ENCODE peak calls at places on chromosomes 12 and 14, in eight cellular contexts. P, D, W, A, L, B, Q and N are unnamed samples.

GRCh38 chr12:130225347-130225746 is 63.1 kb downstream of the FZD10 start:
- DNase-seq in P (no peak), D (no peak), W (no peak), A (no peak), L (no peak), B (no peak), Q (no peak), N (no peak)

GRCh38 chr12:39272934-39273770 is 169.8 kb downstream of the KIF21A start:
- DNase-seq in P (no peak), D (no peak), W (no peak), A (peak; percentile 24), L (peak; percentile 4), B (no peak), Q (no peak), N (no peak)

GRCh38 chr12:54631988-54632728 is 2.5 kb downstream of the LACRT start:
- DNase-seq in P (no peak), D (no peak), W (no peak), A (no peak), L (no peak), B (no peak), Q (no peak), N (no peak)

GRCh38 chr12:71958056-71958455 is 19.4 kb downstream of the TPH2 start:
- DNase-seq in P (no peak), D (no peak), W (no peak), A (no peak), L (no peak), B (no peak), Q (no peak), N (no peak)

GRCh38 chr14:75886661-75887348 is 95.0 kb downstream of the TGFB3 start:
- DNase-seq in P (no peak), D (no peak), W (no peak), A (no peak), L (no peak), B (no peak), Q (no peak), N (no peak)

GRCh38 chr14:64763801-64764511 is 59.7 kb downstream of the PLEKHG3 start:
- DNase-seq in P (peak; percentile 55), D (no peak), W (peak; percentile 77), A (no peak), L (no peak), B (peak; percentile 68), Q (no peak), N (no peak)

GRCh38 chr14:75835156-75836141 is 146.3 kb downstream of the TGFB3 start:
- DNase-seq in P (no peak), D (no peak), W (no peak), A (no peak), L (no peak), B (no peak), Q (no peak), N (no peak)

GRCh38 chr12:89181271-89181920 is 170.9 kb downstream of the DUSP6 start:
- DNase-seq in P (no peak), D (no peak), W (no peak), A (no peak), L (peak; percentile 12), B (no peak), Q (no peak), N (no peak)

GRCh38 chr14:52692248-52692962 is 3.0 kb downstream of the ERO1A start:
- DNase-seq in P (no peak), D (peak; percentile 25), W (no peak), A (no peak), L (no peak), B (no peak), Q (no peak), N (peak; percentile 35)

GRCh38 chr12:103673891-103674375 is 86.9 kb downstream of the STAB2 start:
- DNase-seq in P (no peak), D (no peak), W (no peak), A (no peak), L (no peak), B (no peak), Q (no peak), N (no peak)

GRCh38 chr12:45336331-45336730 is 120.4 kb downstream of the ANO6 start:
- DNase-seq in P (no peak), D (no peak), W (no peak), A (no peak), L (no peak), B (no peak), Q (no peak), N (no peak)

GRCh38 chr12:6216581-6216980 is 16.4 kb downstream of the CD9 start:
- DNase-seq in P (no peak), D (no peak), W (no peak), A (no peak), L (no peak), B (peak; percentile 5), Q (no peak), N (no peak)

GRCh38 chr12:6218526-6218925 is 18.3 kb downstream of the CD9 start:
- DNase-seq in P (no peak), D (no peak), W (no peak), A (no peak), L (no peak), B (peak; percentile 20), Q (no peak), N (no peak)

GRCh38 chr12:6221146-6221545 is 20.9 kb downstream of the CD9 start:
- DNase-seq in P (peak; percentile 51), D (no peak), W (no peak), A (no peak), L (no peak), B (peak; percentile 65), Q (no peak), N (no peak)

GRCh38 chr12:6222009-6222702 is 22.0 kb downstream of the CD9 start:
- DNase-seq in P (peak; percentile 59), D (no peak), W (no peak), A (peak; percentile 72), L (no peak), B (peak; percentile 33), Q (no peak), N (no peak)

GRCh38 chr12:6219980-6220379 is 19.8 kb downstream of the CD9 start:
- DNase-seq in P (peak; percentile 26), D (no peak), W (no peak), A (no peak), L (no peak), B (peak; percentile 62), Q (no peak), N (no peak)
- H3K27ac ChIP-seq in P (peak overlapping the region; percentile 99), D (no peak overlapping the region), W (peak overlapping the region; percentile 86), A (peak overlapping the region; percentile 98), L (no peak overlapping the region), B (peak overlapping the region; percentile 55), Q (no peak overlapping the region), N (no peak overlapping the region)

GRCh38 chr12:70955415-70955814 is 34.9 kb upstream of the PTPRR start:
- DNase-seq in P (no peak), D (no peak), W (no peak), A (no peak), L (no peak), B (no peak), Q (no peak), N (no peak)
- H3K4me3 ChIP-seq in P (no peak overlapping the region), D (no peak overlapping the region), W (no peak overlapping the region), A (no peak overlapping the region), L (no peak overlapping the region), B (no peak overlapping the region), Q (no peak overlapping the region), N (no peak overlapping the region)

GRCh38 chr14:51308872-51309271 is 68.8 kb downstream of the TMX1 start:
- DNase-seq in P (no peak), D (no peak), W (no peak), A (no peak), L (no peak), B (no peak), Q (no peak), N (no peak)
- H3K4me1 ChIP-seq in P (peaks cover 18% of the 10 kb centered on the region), D (no peaks in the 10 kb centered on the region), W (peaks cover 10% of the 10 kb centered on the region), A (no peaks in the 10 kb centered on the region), L (peaks cover 14% of the 10 kb centered on the region), B (no peaks in the 10 kb centered on the region), Q (no peaks in the 10 kb centered on the region), N (no peaks in the 10 kb centered on the region)

DNA sequence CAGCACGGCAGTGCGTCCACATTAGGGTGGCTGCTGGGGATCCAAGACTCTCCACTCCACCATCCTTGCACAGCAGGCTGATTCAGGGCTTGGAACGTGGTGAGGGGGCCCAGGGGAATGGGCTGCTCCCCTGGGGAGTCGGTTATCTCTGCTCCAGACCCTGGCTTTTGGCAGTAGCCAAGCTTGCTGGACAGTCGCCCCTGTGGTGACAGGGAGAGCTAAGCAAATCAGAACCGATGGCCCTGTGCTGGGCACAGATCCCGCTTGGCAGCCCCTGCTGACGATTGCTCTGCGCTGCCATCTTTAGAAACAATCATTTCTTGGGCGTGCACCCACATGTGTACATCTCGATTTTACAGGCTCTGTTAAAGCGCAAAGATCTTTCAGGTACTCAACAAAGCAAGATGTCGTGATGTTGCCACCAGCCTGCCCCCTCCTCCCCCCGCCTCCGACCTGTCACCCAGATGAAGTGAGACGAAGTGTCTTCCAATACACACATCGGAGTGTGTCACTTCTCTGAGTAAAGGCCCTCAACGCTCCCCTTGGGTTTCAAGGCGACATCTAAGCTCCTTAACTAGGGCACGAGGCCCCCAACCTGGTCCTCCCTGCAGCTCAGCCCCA is 55.7 kb downstream of the PITPNM2 start:
- DNase-seq in P (no peak), D (no peak), W (no peak), A (no peak), L (no peak), B (peak; percentile 86), Q (no peak), N (no peak)
- H3K27ac ChIP-seq in P (no peak overlapping the region), D (no peak overlapping the region), W (peak overlapping the region; percentile 75), A (no peak overlapping the region), L (peak overlapping the region; percentile 76), B (peak overlapping the region; percentile 74), Q (no peak overlapping the region), N (no peak overlapping the region)

GRCh38 chr14:103713304-103714062 is 1.8 kb downstream of the XRCC3 start:
- DNase-seq in P (no peak), D (no peak), W (no peak), A (no peak), L (no peak), B (peak; percentile 33), Q (no peak), N (no peak)
- H3K4me3 ChIP-seq in P (no peak overlapping the region), D (no peak overlapping the region), W (no peak overlapping the region), A (no peak overlapping the region), L (no peak overlapping the region), B (no peak overlapping the region), Q (no peak overlapping the region), N (no peak overlapping the region)

GRCh38 chr12:8081921-8082577 is at the start of gene NECAP1:
- DNase-seq in P (peak; percentile 80), D (peak; percentile 96), W (peak; percentile 98), A (peak; percentile 98), L (peak; percentile 86), B (peak; percentile 98), Q (peak; percentile 95), N (peak; percentile 99)

GRCh38 chr12:8089718-8090117 is 7.6 kb downstream of the NECAP1 start:
- DNase-seq in P (no peak), D (no peak), W (no peak), A (no peak), L (no peak), B (no peak), Q (no peak), N (no peak)

GRCh38 chr12:8088574-8088973 is 6.5 kb downstream of the NECAP1 start:
- DNase-seq in P (no peak), D (peak; percentile 52), W (no peak), A (no peak), L (no peak), B (no peak), Q (peak; percentile 37), N (peak; percentile 65)

DNA sequence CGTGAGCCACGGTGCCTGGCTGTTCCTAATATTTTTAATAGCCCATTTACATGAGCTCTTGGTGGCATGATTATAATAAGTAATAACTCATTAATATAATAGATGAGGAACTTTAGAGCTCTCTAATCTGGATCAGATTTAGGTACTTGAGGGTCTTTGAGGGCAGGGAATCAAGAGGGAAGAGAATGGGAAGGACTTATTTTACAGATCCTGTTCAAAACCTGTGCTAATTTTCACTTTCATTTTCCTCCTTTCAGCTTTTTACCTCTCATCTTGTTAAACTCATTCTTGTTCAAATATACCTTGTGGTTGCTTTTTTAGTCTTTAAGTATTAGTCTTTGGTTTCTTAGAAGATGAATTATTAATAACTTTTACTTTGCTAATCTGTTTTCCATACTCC is 5.6 kb downstream of the NECAP1 start:
- DNase-seq in P (no peak), D (no peak), W (no peak), A (no peak), L (no peak), B (no peak), Q (no peak), N (no peak)
- H3K4me1 ChIP-seq in P (no peaks in the 10 kb centered on the region), D (peaks cover 62% of the 10 kb centered on the region), W (peaks cover 16% of the 10 kb centered on the region), A (peaks cover 7% of the 10 kb centered on the region), L (peaks cover 8% of the 10 kb centered on the region), B (peaks cover 1% of the 10 kb centered on the region), Q (peaks cover 32% of the 10 kb centered on the region), N (peaks cover 69% of the 10 kb centered on the region)